ENCODE peak calls at places on chromosome 1, in ten cellular contexts. One of them, this sample, is unnamed.

GRCh38 chr1:182779530-182779929 is 10.0 kb upstream of the NPL start:
- DNase-seq in suprapubic skin: no peak
- DNase-seq in GM23338: no peak
- DNase-seq in HCT116: no peak
- DNase-seq in vagina: no peak
- DNase-seq in SK-N-SH: no peak
- DNase-seq in stomach: no peak
- DNase-seq in K562: no peak
- DNase-seq in transverse colon: no peak
- DNase-seq in spleen: no peak
- DNase-seq in this sample: no peak

GRCh38 chr1:5944848-5945167 is 47.4 kb downstream of the NPHP4 start:
- DNase-seq in suprapubic skin: no peak
- DNase-seq in GM23338: no peak
- DNase-seq in HCT116: no peak
- DNase-seq in vagina: peak
- DNase-seq in SK-N-SH: no peak
- DNase-seq in stomach: no peak
- DNase-seq in K562: no peak
- DNase-seq in transverse colon: no peak
- DNase-seq in spleen: no peak
- DNase-seq in this sample: no peak

GRCh38 chr1:47755368-47755990 is 241.7 kb downstream of the TRABD2B start:
- DNase-seq in suprapubic skin: no peak
- DNase-seq in GM23338: peak
- DNase-seq in HCT116: peak
- DNase-seq in vagina: no peak
- DNase-seq in SK-N-SH: peak
- DNase-seq in stomach: peak
- DNase-seq in K562: peak
- DNase-seq in transverse colon: peak
- DNase-seq in spleen: peak
- DNase-seq in this sample: peak

GRCh38 chr1:159076753-159077656 is at the start of gene AIM2:
- DNase-seq in suprapubic skin: no peak
- DNase-seq in GM23338: no peak
- DNase-seq in HCT116: no peak
- DNase-seq in vagina: no peak
- DNase-seq in SK-N-SH: no peak
- DNase-seq in stomach: peak
- DNase-seq in K562: peak
- DNase-seq in transverse colon: peak
- DNase-seq in spleen: peak
- DNase-seq in this sample: peak

GRCh38 chr1:247184254-247184653 is 12.4 kb upstream of the ZNF124 start:
- DNase-seq in suprapubic skin: no peak
- DNase-seq in GM23338: no peak
- DNase-seq in HCT116: no peak
- DNase-seq in vagina: no peak
- DNase-seq in SK-N-SH: no peak
- DNase-seq in stomach: no peak
- DNase-seq in K562: no peak
- DNase-seq in transverse colon: no peak
- DNase-seq in spleen: no peak
- DNase-seq in this sample: no peak

GRCh38 chr1:201262963-201263608 is 20.2 kb upstream of the PKP1 start:
- DNase-seq in suprapubic skin: no peak
- DNase-seq in GM23338: no peak
- DNase-seq in HCT116: no peak
- DNase-seq in vagina: no peak
- DNase-seq in SK-N-SH: peak
- DNase-seq in stomach: no peak
- DNase-seq in K562: no peak
- DNase-seq in transverse colon: no peak
- DNase-seq in spleen: peak
- DNase-seq in this sample: no peak

GRCh38 chr1:14852301-14852700 is 253.8 kb downstream of the KAZN start:
- DNase-seq in suprapubic skin: no peak
- DNase-seq in GM23338: no peak
- DNase-seq in HCT116: no peak
- DNase-seq in vagina: no peak
- DNase-seq in SK-N-SH: no peak
- DNase-seq in stomach: peak
- DNase-seq in K562: no peak
- DNase-seq in transverse colon: no peak
- DNase-seq in spleen: no peak
- DNase-seq in this sample: no peak

GRCh38 chr1:237492359-237492758 is 398.4 kb downstream of the ZP4 start:
- DNase-seq in suprapubic skin: no peak
- DNase-seq in GM23338: peak
- DNase-seq in HCT116: no peak
- DNase-seq in vagina: no peak
- DNase-seq in SK-N-SH: peak
- DNase-seq in stomach: no peak
- DNase-seq in K562: no peak
- DNase-seq in transverse colon: no peak
- DNase-seq in spleen: no peak
- DNase-seq in this sample: no peak

GRCh38 chr1:76269175-76269574 is 194.6 kb downstream of the ST6GALNAC3 start:
- DNase-seq in suprapubic skin: no peak
- DNase-seq in GM23338: no peak
- DNase-seq in HCT116: no peak
- DNase-seq in vagina: no peak
- DNase-seq in SK-N-SH: no peak
- DNase-seq in stomach: no peak
- DNase-seq in K562: no peak
- DNase-seq in transverse colon: no peak
- DNase-seq in spleen: no peak
- DNase-seq in this sample: no peak

GRCh38 chr1:199734186-199734585 is 293.3 kb upstream of the NR5A2 start:
- DNase-seq in suprapubic skin: no peak
- DNase-seq in GM23338: no peak
- DNase-seq in HCT116: no peak
- DNase-seq in vagina: no peak
- DNase-seq in SK-N-SH: no peak
- DNase-seq in stomach: no peak
- DNase-seq in K562: no peak
- DNase-seq in transverse colon: no peak
- DNase-seq in spleen: no peak
- DNase-seq in this sample: no peak

GRCh38 chr1:228038387-228039005 is 31.7 kb downstream of the WNT3A start:
- DNase-seq in suprapubic skin: peak
- DNase-seq in GM23338: no peak
- DNase-seq in HCT116: no peak
- DNase-seq in vagina: no peak
- DNase-seq in SK-N-SH: no peak
- DNase-seq in stomach: peak
- DNase-seq in K562: no peak
- DNase-seq in transverse colon: no peak
- DNase-seq in spleen: peak
- DNase-seq in this sample: no peak

GRCh38 chr1:21508580-21509350 is 458 bp upstream of the ALPL start:
- DNase-seq in suprapubic skin: no peak
- DNase-seq in GM23338: peak
- DNase-seq in HCT116: no peak
- DNase-seq in vagina: no peak
- DNase-seq in SK-N-SH: peak
- DNase-seq in stomach: peak
- DNase-seq in K562: peak
- DNase-seq in transverse colon: peak
- DNase-seq in spleen: peak
- DNase-seq in this sample: peak

GRCh38 chr1:97340951-97341350 is 579.9 kb downstream of the DPYD start:
- DNase-seq in suprapubic skin: no peak
- DNase-seq in GM23338: no peak
- DNase-seq in HCT116: no peak
- DNase-seq in vagina: no peak
- DNase-seq in SK-N-SH: no peak
- DNase-seq in stomach: no peak
- DNase-seq in K562: no peak
- DNase-seq in transverse colon: no peak
- DNase-seq in spleen: no peak
- DNase-seq in this sample: no peak

GRCh38 chr1:157193702-157194391 is 55.7 kb upstream of the ETV3 start:
- DNase-seq in suprapubic skin: no peak
- DNase-seq in GM23338: peak
- DNase-seq in HCT116: peak
- DNase-seq in vagina: peak
- DNase-seq in SK-N-SH: peak
- DNase-seq in stomach: peak
- DNase-seq in K562: peak
- DNase-seq in transverse colon: peak
- DNase-seq in spleen: peak
- DNase-seq in this sample: peak

GRCh38 chr1:245952383-245952989 is 554.6 kb downstream of the SMYD3 start:
- DNase-seq in suprapubic skin: no peak
- DNase-seq in GM23338: no peak
- DNase-seq in HCT116: no peak
- DNase-seq in vagina: no peak
- DNase-seq in SK-N-SH: no peak
- DNase-seq in stomach: no peak
- DNase-seq in K562: no peak
- DNase-seq in transverse colon: no peak
- DNase-seq in spleen: no peak
- DNase-seq in this sample: no peak

GRCh38 chr1:59220356-59220755 is 76.5 kb upstream of the FGGY start:
- DNase-seq in suprapubic skin: no peak
- DNase-seq in GM23338: no peak
- DNase-seq in HCT116: no peak
- DNase-seq in vagina: no peak
- DNase-seq in SK-N-SH: no peak
- DNase-seq in stomach: no peak
- DNase-seq in K562: no peak
- DNase-seq in transverse colon: no peak
- DNase-seq in spleen: no peak
- DNase-seq in this sample: peak

GRCh38 chr1:181398544-181398943 is 84.8 kb upstream of the CACNA1E start:
- DNase-seq in suprapubic skin: no peak
- DNase-seq in GM23338: no peak
- DNase-seq in HCT116: no peak
- DNase-seq in vagina: no peak
- DNase-seq in SK-N-SH: no peak
- DNase-seq in stomach: no peak
- DNase-seq in K562: no peak
- DNase-seq in transverse colon: no peak
- DNase-seq in spleen: no peak
- DNase-seq in this sample: no peak

GRCh38 chr1:160046494-160047115 is 14.8 kb upstream of the PIGM start:
- DNase-seq in suprapubic skin: no peak
- DNase-seq in GM23338: peak
- DNase-seq in HCT116: no peak
- DNase-seq in vagina: peak
- DNase-seq in SK-N-SH: peak
- DNase-seq in stomach: peak
- DNase-seq in K562: peak
- DNase-seq in transverse colon: peak
- DNase-seq in spleen: no peak
- DNase-seq in this sample: peak

GRCh38 chr1:109950033-109950432 is 34.5 kb upstream of the AHCYL1 start:
- DNase-seq in suprapubic skin: no peak
- DNase-seq in GM23338: no peak
- DNase-seq in HCT116: no peak
- DNase-seq in vagina: no peak
- DNase-seq in SK-N-SH: no peak
- DNase-seq in stomach: no peak
- DNase-seq in K562: no peak
- DNase-seq in transverse colon: no peak
- DNase-seq in spleen: no peak
- DNase-seq in this sample: no peak
- TF ChIP-seq POLR2AphosphoS5 in suprapubic skin: no peak
- TF ChIP-seq POLR2AphosphoS5 in GM23338: no peak
- TF ChIP-seq POLR2AphosphoS5 in HCT116: no peak
- TF ChIP-seq POLR2AphosphoS5 in vagina: no peak
- TF ChIP-seq POLR2AphosphoS5 in SK-N-SH: no peak
- TF ChIP-seq POLR2AphosphoS5 in stomach: no peak
- TF ChIP-seq POLR2AphosphoS5 in K562: no peak
- TF ChIP-seq POLR2AphosphoS5 in transverse colon: no peak
- TF ChIP-seq POLR2AphosphoS5 in spleen: no peak
- TF ChIP-seq POLR2AphosphoS5 in this sample: no peak

DNA sequence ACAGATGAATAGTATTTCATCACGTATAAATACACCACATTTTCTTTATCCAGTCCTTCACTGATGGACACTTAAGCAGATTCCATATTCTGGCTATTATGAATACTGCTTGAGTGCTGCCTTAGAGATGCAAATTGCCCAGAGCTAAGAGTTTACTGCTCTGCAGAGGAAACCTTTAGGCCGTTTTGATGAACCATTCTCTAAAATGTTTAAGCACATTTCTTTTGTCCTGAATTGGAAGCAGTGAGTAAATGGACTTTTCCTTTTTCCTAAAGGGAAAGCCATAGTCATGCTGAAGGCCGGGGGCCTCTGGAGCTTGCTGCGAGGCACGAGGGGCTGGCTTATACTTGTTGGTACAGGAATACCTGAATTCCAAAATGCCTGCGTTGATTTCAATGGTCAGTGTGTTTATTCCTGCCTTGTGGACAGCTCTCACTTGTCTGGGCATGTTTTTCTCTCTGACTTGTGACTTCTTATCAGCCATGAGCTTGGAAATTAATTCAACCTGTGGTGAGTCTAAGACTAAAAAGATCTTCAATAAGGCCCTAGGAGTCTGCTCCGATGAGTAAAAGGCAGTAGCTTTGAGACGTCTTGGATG is 201.1 kb upstream of the MAP1LC3C start:
- DNase-seq in suprapubic skin: no peak
- DNase-seq in GM23338: no peak
- DNase-seq in HCT116: no peak
- DNase-seq in vagina: no peak
- DNase-seq in SK-N-SH: no peak
- DNase-seq in stomach: no peak
- DNase-seq in K562: no peak
- DNase-seq in transverse colon: no peak
- DNase-seq in spleen: no peak
- DNase-seq in this sample: no peak
- H3K27ac ChIP-seq in suprapubic skin: no peak
- H3K27ac ChIP-seq in GM23338: peak
- H3K27ac ChIP-seq in HCT116: no peak
- H3K27ac ChIP-seq in vagina: no peak
- H3K27ac ChIP-seq in SK-N-SH: no peak
- H3K27ac ChIP-seq in stomach: no peak
- H3K27ac ChIP-seq in K562: no peak
- H3K27ac ChIP-seq in transverse colon: no peak
- H3K27ac ChIP-seq in spleen: no peak
- H3K27ac ChIP-seq in this sample: no peak

GRCh38 chr1:2414297-2414958 is 2.1 kb upstream of the PEX10 start:
- DNase-seq in suprapubic skin: peak
- DNase-seq in GM23338: peak
- DNase-seq in HCT116: no peak
- DNase-seq in vagina: no peak
- DNase-seq in SK-N-SH: peak
- DNase-seq in stomach: peak
- DNase-seq in K562: peak
- DNase-seq in transverse colon: peak
- DNase-seq in spleen: peak
- DNase-seq in this sample: peak
- TF ChIP-seq POLR2AphosphoS5 in suprapubic skin: no peak
- TF ChIP-seq POLR2AphosphoS5 in GM23338: peak
- TF ChIP-seq POLR2AphosphoS5 in HCT116: no peak
- TF ChIP-seq POLR2AphosphoS5 in vagina: peak
- TF ChIP-seq POLR2AphosphoS5 in SK-N-SH: no peak
- TF ChIP-seq POLR2AphosphoS5 in stomach: no peak
- TF ChIP-seq POLR2AphosphoS5 in K562: no peak
- TF ChIP-seq POLR2AphosphoS5 in transverse colon: no peak
- TF ChIP-seq POLR2AphosphoS5 in spleen: peak
- TF ChIP-seq POLR2AphosphoS5 in this sample: no peak

GRCh38 chr1:161311595-161312181 is 1.9 kb upstream of the MPZ start:
- DNase-seq in suprapubic skin: no peak
- DNase-seq in GM23338: no peak
- DNase-seq in HCT116: no peak
- DNase-seq in vagina: no peak
- DNase-seq in SK-N-SH: no peak
- DNase-seq in stomach: no peak
- DNase-seq in K562: no peak
- DNase-seq in transverse colon: no peak
- DNase-seq in spleen: no peak
- DNase-seq in this sample: no peak
- H3K27ac ChIP-seq in suprapubic skin: no peak
- H3K27ac ChIP-seq in GM23338: no peak
- H3K27ac ChIP-seq in HCT116: no peak
- H3K27ac ChIP-seq in vagina: no peak
- H3K27ac ChIP-seq in SK-N-SH: no peak
- H3K27ac ChIP-seq in stomach: no peak
- H3K27ac ChIP-seq in K562: no peak
- H3K27ac ChIP-seq in transverse colon: no peak
- H3K27ac ChIP-seq in spleen: no peak
- H3K27ac ChIP-seq in this sample: no peak